ENCODE peak calls at places on chromosomes 5 and 9, in nine cellular contexts. Q is GM20000; K is stomach; A is CD8-positive, alpha-beta T cell; O is neural progenitor cell; S is foreskin fibroblast; N is PC-9; H is thyroid gland; U is hepatocyte. P is an unnamed sample.

GRCh38 chr5:154162475-154163217 is 27.9 kb upstream of the GALNT10 start:
- DNase-seq in Q (no peak), O (no peak), U (peak), A (no peak), N (no peak), H (no peak), K (no peak), S (no peak), P (no peak)

GRCh38 chr5:39411985-39412384 is 12.8 kb downstream of the DAB2 start:
- DNase-seq in N (no peak), O (no peak), Q (no peak), A (no peak), S (no peak), K (no peak), H (no peak), U (no peak), P (no peak)

GRCh38 chr9:89955626-89956025 is 350.8 kb downstream of the GADD45G start:
- DNase-seq in K (no peak), U (no peak), S (no peak), A (no peak), Q (no peak), N (no peak), O (no peak), H (no peak), P (no peak)

GRCh38 chr5:115735108-115735998 is 81.1 kb downstream of the CDO1 start:
- DNase-seq in S (no peak), A (no peak), U (no peak), O (peak), K (no peak), H (peak), Q (no peak), N (no peak), P (no peak)

GRCh38 chr9:97564291-97565175 is 63.1 kb downstream of the TMOD1 start:
- DNase-seq in Q (no peak), O (peak), H (peak), A (no peak), U (peak), S (peak), K (peak), N (no peak), P (no peak)

GRCh38 chr5:148734518-148734917 is 80.2 kb upstream of the HTR4 start:
- DNase-seq in O (no peak), A (no peak), S (no peak), Q (no peak), H (no peak), N (no peak), U (no peak), K (no peak), P (no peak)

GRCh38 chr5:761854-762685 is 22.5 kb downstream of the ZDHHC11B start:
- DNase-seq in N (no peak), S (no peak), A (no peak), O (no peak), H (peak), Q (peak), K (peak), U (peak), P (no peak)

GRCh38 chr5:122656107-122656506 is 118.8 kb upstream of the SNX2 start:
- DNase-seq in S (peak), N (no peak), H (no peak), U (no peak), K (no peak), O (no peak), A (no peak), Q (no peak), P (no peak)

GRCh38 chr9:136926154-136926704 is 18.3 kb downstream of the FBXW5 start:
- DNase-seq in S (no peak), H (no peak), U (no peak), Q (no peak), A (no peak), N (no peak), K (no peak), O (no peak), P (no peak)

GRCh38 chr9:35718726-35719511 is 13.1 kb downstream of the TLN1 start:
- DNase-seq in H (no peak), U (no peak), N (no peak), S (no peak), Q (no peak), A (no peak), O (no peak), K (no peak), P (no peak)

GRCh38 chr9:2424564-2425153 is 196.9 kb upstream of the VLDLR start:
- DNase-seq in Q (no peak), K (no peak), N (no peak), O (no peak), U (no peak), S (no peak), H (peak), A (no peak), P (no peak)

GRCh38 chr9:130236436-130236985 is 29.0 kb upstream of the HMCN2 start:
- DNase-seq in K (no peak), A (no peak), N (no peak), U (no peak), O (no peak), S (no peak), H (no peak), Q (no peak), P (no peak)
- TF ChIP-seq CTCF in K (peak), A (no peak), N (peak), U (no peak), O (no peak), S (no peak), H (peak), Q (no peak), P (no peak)

DNA sequence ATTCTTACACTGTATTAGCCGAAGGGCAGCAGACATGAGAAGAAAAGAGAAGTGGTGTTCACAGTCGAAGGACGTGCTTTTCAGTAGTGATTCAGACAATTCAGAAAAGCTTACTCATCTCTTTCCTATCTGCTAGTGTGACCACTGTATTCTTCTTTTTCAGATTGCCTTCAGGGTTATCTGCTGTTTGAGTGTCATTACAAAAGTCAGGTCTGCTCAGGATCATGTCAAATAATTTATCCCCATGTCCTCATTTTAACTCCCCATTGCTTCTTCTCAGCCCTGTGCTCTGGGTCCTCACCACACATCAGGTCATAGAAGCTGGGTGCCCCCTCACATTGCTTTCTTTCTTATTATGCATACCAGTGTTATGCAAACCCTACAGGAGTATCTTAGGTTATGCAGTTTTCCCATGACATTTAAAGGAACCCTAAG is 394.0 kb downstream of the CETN3 start:
- DNase-seq in U (peak), K (no peak), O (no peak), Q (peak), S (no peak), A (no peak), H (no peak), N (no peak), P (no peak)
- TF ChIP-seq CTCF in U (no peak), K (no peak), O (no peak), Q (no peak), S (no peak), A (no peak), H (no peak), N (no peak), P (no peak)

DNA sequence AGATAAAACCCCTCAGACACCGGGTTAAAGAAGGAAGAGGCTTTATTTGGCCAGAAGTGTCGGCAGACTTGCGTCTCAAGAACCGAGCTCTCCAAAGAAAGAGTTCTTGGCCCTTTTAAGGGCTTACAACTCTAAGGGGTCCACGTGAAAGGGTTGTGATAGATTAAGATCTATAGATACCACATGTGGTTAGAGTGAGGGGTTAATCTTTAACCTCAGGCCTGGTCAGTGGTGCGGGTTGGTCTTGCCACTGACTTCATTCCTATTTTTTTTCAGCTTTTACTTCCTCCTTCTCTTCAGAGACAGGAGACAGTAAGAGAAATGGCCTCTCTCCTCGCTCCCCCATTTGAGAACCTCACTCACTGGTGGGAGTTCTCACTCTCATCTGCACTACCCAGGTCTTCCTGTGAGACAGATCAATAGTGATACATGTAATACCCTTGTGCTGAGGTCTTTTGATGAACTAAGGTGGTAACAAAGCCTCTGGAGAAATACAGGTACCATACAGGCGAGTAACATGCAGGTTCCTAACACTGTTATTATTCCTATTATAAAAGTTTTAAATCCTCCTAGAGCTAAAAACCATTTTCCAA is 52.4 kb upstream of the COX7C start:
- DNase-seq in U (no peak), K (no peak), S (no peak), H (no peak), A (no peak), N (no peak), Q (no peak), O (no peak), P (no peak)
- TF ChIP-seq CTCF in U (no peak), K (no peak), S (no peak), H (no peak), A (no peak), N (no peak), Q (no peak), O (no peak), P (no peak)

DNA sequence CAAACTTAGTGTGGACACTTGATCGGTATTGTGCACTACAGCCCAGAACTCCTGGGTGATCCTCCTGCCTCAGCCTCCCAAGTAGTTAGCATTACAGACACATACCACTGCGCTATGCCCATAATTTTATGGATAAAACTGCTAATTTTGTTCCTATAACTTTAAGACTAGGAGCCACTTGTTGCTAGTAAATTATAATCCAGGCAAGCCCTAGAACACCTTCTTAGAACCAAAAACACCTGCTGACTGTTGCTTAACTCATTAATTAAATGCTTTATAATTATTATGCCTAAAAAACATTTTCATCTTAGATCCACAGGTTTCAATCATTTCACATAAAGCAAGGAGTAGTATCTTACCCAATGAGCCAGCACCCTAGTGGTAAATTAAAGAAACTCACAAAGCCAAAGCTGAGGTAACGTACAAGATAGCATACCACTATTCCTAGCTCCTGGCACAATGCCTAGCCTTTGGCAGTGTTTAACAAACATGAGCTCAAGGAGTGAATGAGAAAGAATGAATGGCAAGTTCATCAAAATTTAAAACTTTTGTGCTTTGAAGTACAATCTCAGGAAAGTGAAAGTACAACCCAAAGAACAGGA is 5.4 kb downstream of the MRPS27 start:
- DNase-seq in N (peak), O (no peak), U (peak), K (peak), A (no peak), H (peak), S (no peak), Q (no peak), P (no peak)
- TF ChIP-seq CTCF in N (no peak), O (peak), U (no peak), K (no peak), A (no peak), H (no peak), S (peak), Q (no peak), P (peak)

DNA sequence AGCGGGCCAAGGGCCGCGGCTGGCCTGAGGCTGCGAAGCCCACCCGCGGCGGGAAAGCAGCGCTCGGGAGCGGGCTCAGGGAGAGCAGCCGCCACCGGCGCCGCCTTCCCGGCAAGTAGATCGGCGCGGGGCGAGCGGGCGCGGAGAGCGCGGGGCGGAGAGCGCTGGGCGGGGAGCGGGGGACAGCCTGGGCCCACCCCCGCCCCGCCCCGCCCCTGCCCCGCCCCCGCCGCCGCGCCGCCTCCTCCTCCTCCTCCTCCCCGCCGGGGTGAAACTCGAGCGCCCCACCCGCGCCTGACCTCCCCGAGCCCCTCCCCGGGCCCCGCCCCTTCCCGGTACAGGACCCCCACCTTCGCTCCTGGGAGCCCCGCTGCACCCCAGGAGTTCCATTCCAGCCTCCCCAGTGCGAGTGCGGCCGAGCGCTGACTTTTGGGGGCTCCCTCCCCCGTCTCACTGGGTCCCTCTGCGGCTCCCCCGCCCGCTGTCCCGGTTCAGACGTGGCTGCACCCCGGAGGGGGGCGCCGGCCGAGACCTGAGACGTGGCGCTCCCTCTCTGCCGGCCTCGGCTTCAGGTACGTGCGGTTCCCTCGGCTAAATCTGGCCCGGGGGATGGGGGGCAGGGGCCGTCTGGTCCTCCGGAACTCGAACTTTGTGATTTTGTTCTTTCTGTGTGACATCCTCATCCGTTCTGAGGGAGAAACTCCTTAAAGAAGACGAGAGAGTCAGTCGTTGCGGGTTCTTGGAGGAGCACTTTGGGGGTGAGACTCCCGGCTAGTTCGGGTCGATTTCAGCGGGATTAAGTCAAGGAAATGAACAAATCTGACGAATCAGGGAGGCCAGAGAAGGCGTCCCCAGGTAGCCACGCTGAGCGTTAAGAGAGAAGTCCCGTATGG is at the start of gene SEMA5A:
- DNase-seq in N (peak), U (peak), S (peak), Q (peak), H (peak), O (peak), A (no peak), K (peak), P (peak)
- TF ChIP-seq CTCF in N (peak), U (peak), S (no peak), Q (no peak), H (no peak), O (no peak), A (no peak), K (no peak), P (no peak)

GRCh38 chr5:78492216-78492615 is 131.8 kb downstream of the SCAMP1 start:
- DNase-seq in H (no peak), A (no peak), O (no peak), U (no peak), N (no peak), S (no peak), K (no peak), Q (no peak), P (no peak)
- TF ChIP-seq CTCF in H (no peak), A (no peak), O (no peak), U (no peak), N (no peak), S (no peak), K (no peak), Q (no peak), P (no peak)

GRCh38 chr9:131579789-131580211 is 34.5 kb downstream of the PRRT1B start:
- DNase-seq in A (no peak), Q (no peak), K (no peak), S (no peak), U (no peak), H (no peak), N (no peak), O (no peak), P (no peak)

GRCh38 chr9:131575946-131576853 is 30.9 kb downstream of the PRRT1B start:
- DNase-seq in S (no peak), N (no peak), Q (no peak), A (no peak), K (no peak), O (no peak), H (no peak), U (no peak), P (no peak)

GRCh38 chr9:131578778-131579504 is 33.6 kb downstream of the PRRT1B start:
- DNase-seq in H (peak), Q (peak), N (no peak), K (no peak), A (peak), S (no peak), U (no peak), O (no peak), P (no peak)

GRCh38 chr9:131577005-131578000 is 32.0 kb downstream of the PRRT1B start:
- DNase-seq in S (no peak), A (no peak), Q (no peak), N (no peak), K (no peak), O (no peak), U (no peak), H (no peak), P (no peak)

GRCh38 chr9:131578016-131578415 is 32.7 kb downstream of the PRRT1B start:
- DNase-seq in N (no peak), Q (no peak), K (no peak), O (no peak), H (no peak), A (no peak), U (no peak), S (no peak), P (no peak)
- TF ChIP-seq CTCF in N (no peak), Q (no peak), K (no peak), O (no peak), H (no peak), A (no peak), U (no peak), S (no peak), P (no peak)